ENCODE peak calls at places on chromosomes 1 and 21, in five cellular contexts. One of them, this sample, is unnamed.

GRCh38 chr1:18877282-18877681 is 17.8 kb upstream of the TAS1R2 start:
- DNase-seq in stimulated activated CD8-positive, alpha-beta memory T cell treated with anti-CD3 and anti-CD28 coated beads, Interleukin-4, amount 100 ng/mL, for 1 hour: no peak
- DNase-seq in osteocyte: no peak
- DNase-seq in GM03348: no peak
- DNase-seq in colonic mucosa: no peak
- DNase-seq in this sample: no peak

GRCh38 chr1:43199093-43199726 is 27.1 kb downstream of the CFAP57 start:
- DNase-seq in stimulated activated CD8-positive, alpha-beta memory T cell treated with anti-CD3 and anti-CD28 coated beads, Interleukin-4, amount 100 ng/mL, for 1 hour: no peak
- DNase-seq in osteocyte: no peak
- DNase-seq in GM03348: no peak
- DNase-seq in colonic mucosa: no peak
- DNase-seq in this sample: no peak

GRCh38 chr1:34479731-34480130 is 275.1 kb upstream of the GJB5 start:
- DNase-seq in stimulated activated CD8-positive, alpha-beta memory T cell treated with anti-CD3 and anti-CD28 coated beads, Interleukin-4, amount 100 ng/mL, for 1 hour: no peak
- DNase-seq in osteocyte: no peak
- DNase-seq in GM03348: no peak
- DNase-seq in colonic mucosa: no peak
- DNase-seq in this sample: no peak

GRCh38 chr1:170536924-170537551 is 5.1 kb downstream of the GORAB start:
- DNase-seq in stimulated activated CD8-positive, alpha-beta memory T cell treated with anti-CD3 and anti-CD28 coated beads, Interleukin-4, amount 100 ng/mL, for 1 hour: no peak
- DNase-seq in osteocyte: no peak
- DNase-seq in GM03348: no peak
- DNase-seq in colonic mucosa: no peak
- DNase-seq in this sample: no peak

GRCh38 chr1:173477286-173478098 is at the start of gene PRDX6:
- DNase-seq in stimulated activated CD8-positive, alpha-beta memory T cell treated with anti-CD3 and anti-CD28 coated beads, Interleukin-4, amount 100 ng/mL, for 1 hour: peak
- DNase-seq in osteocyte: no peak
- DNase-seq in GM03348: peak
- DNase-seq in colonic mucosa: peak
- DNase-seq in this sample: no peak

GRCh38 chr1:41418868-41419583 is 57.8 kb downstream of the FOXO6 start:
- DNase-seq in stimulated activated CD8-positive, alpha-beta memory T cell treated with anti-CD3 and anti-CD28 coated beads, Interleukin-4, amount 100 ng/mL, for 1 hour: no peak
- DNase-seq in osteocyte: peak
- DNase-seq in GM03348: peak
- DNase-seq in colonic mucosa: peak
- DNase-seq in this sample: no peak

GRCh38 chr1:169707917-169708604 is 3.4 kb downstream of the SELL start:
- DNase-seq in stimulated activated CD8-positive, alpha-beta memory T cell treated with anti-CD3 and anti-CD28 coated beads, Interleukin-4, amount 100 ng/mL, for 1 hour: no peak
- DNase-seq in osteocyte: no peak
- DNase-seq in GM03348: no peak
- DNase-seq in colonic mucosa: no peak
- DNase-seq in this sample: no peak

GRCh38 chr1:209743145-209743482 is 12.7 kb upstream of the TRAF3IP3 start:
- DNase-seq in stimulated activated CD8-positive, alpha-beta memory T cell treated with anti-CD3 and anti-CD28 coated beads, Interleukin-4, amount 100 ng/mL, for 1 hour: no peak
- DNase-seq in osteocyte: no peak
- DNase-seq in GM03348: peak
- DNase-seq in colonic mucosa: no peak
- DNase-seq in this sample: no peak

GRCh38 chr21:45309069-45309521 is 21.4 kb upstream of the POFUT2 start:
- DNase-seq in stimulated activated CD8-positive, alpha-beta memory T cell treated with anti-CD3 and anti-CD28 coated beads, Interleukin-4, amount 100 ng/mL, for 1 hour: no peak
- DNase-seq in osteocyte: no peak
- DNase-seq in GM03348: peak
- DNase-seq in colonic mucosa: peak
- DNase-seq in this sample: no peak

GRCh38 chr1:91098299-91098901 is 76.6 kb upstream of the ZNF644 start:
- DNase-seq in stimulated activated CD8-positive, alpha-beta memory T cell treated with anti-CD3 and anti-CD28 coated beads, Interleukin-4, amount 100 ng/mL, for 1 hour: no peak
- DNase-seq in osteocyte: no peak
- DNase-seq in GM03348: no peak
- DNase-seq in colonic mucosa: no peak
- DNase-seq in this sample: no peak

GRCh38 chr1:41795205-41795762 is 123.4 kb downstream of the HIVEP3 start:
- DNase-seq in stimulated activated CD8-positive, alpha-beta memory T cell treated with anti-CD3 and anti-CD28 coated beads, Interleukin-4, amount 100 ng/mL, for 1 hour: no peak
- DNase-seq in osteocyte: no peak
- DNase-seq in GM03348: peak
- DNase-seq in colonic mucosa: no peak
- DNase-seq in this sample: no peak

GRCh38 chr1:204651843-204652421 is 33.6 kb downstream of the LRRN2 start:
- DNase-seq in stimulated activated CD8-positive, alpha-beta memory T cell treated with anti-CD3 and anti-CD28 coated beads, Interleukin-4, amount 100 ng/mL, for 1 hour: no peak
- DNase-seq in osteocyte: no peak
- DNase-seq in GM03348: no peak
- DNase-seq in colonic mucosa: peak
- DNase-seq in this sample: no peak

GRCh38 chr1:110243581-110243980 is 33.5 kb downstream of the KCNC4 start:
- DNase-seq in stimulated activated CD8-positive, alpha-beta memory T cell treated with anti-CD3 and anti-CD28 coated beads, Interleukin-4, amount 100 ng/mL, for 1 hour: no peak
- DNase-seq in osteocyte: no peak
- DNase-seq in GM03348: no peak
- DNase-seq in colonic mucosa: no peak
- DNase-seq in this sample: no peak

GRCh38 chr1:168054117-168054516 is 82.6 kb downstream of the GPR161 start:
- DNase-seq in stimulated activated CD8-positive, alpha-beta memory T cell treated with anti-CD3 and anti-CD28 coated beads, Interleukin-4, amount 100 ng/mL, for 1 hour: no peak
- DNase-seq in osteocyte: no peak
- DNase-seq in GM03348: no peak
- DNase-seq in colonic mucosa: no peak
- DNase-seq in this sample: no peak

GRCh38 chr1:234617986-234618725 is 8.2 kb upstream of the IRF2BP2 start:
- DNase-seq in stimulated activated CD8-positive, alpha-beta memory T cell treated with anti-CD3 and anti-CD28 coated beads, Interleukin-4, amount 100 ng/mL, for 1 hour: no peak
- DNase-seq in osteocyte: no peak
- DNase-seq in GM03348: peak
- DNase-seq in colonic mucosa: no peak
- DNase-seq in this sample: no peak

GRCh38 chr1:204461331-204462228 is 33.0 kb downstream of the PIK3C2B start:
- DNase-seq in stimulated activated CD8-positive, alpha-beta memory T cell treated with anti-CD3 and anti-CD28 coated beads, Interleukin-4, amount 100 ng/mL, for 1 hour: no peak
- DNase-seq in osteocyte: no peak
- DNase-seq in GM03348: no peak
- DNase-seq in colonic mucosa: peak
- DNase-seq in this sample: no peak

GRCh38 chr1:1359668-1360468 is 1.5 kb upstream of the MXRA8 start:
- DNase-seq in stimulated activated CD8-positive, alpha-beta memory T cell treated with anti-CD3 and anti-CD28 coated beads, Interleukin-4, amount 100 ng/mL, for 1 hour: no peak
- DNase-seq in osteocyte: peak
- DNase-seq in GM03348: peak
- DNase-seq in colonic mucosa: peak
- DNase-seq in this sample: no peak

GRCh38 chr1:18256318-18257235 is 149.0 kb downstream of the IGSF21 start:
- DNase-seq in stimulated activated CD8-positive, alpha-beta memory T cell treated with anti-CD3 and anti-CD28 coated beads, Interleukin-4, amount 100 ng/mL, for 1 hour: no peak
- DNase-seq in osteocyte: no peak
- DNase-seq in GM03348: peak
- DNase-seq in colonic mucosa: peak
- DNase-seq in this sample: no peak

GRCh38 chr1:247273013-247273412 is 17.1 kb downstream of the VN1R5 start:
- DNase-seq in stimulated activated CD8-positive, alpha-beta memory T cell treated with anti-CD3 and anti-CD28 coated beads, Interleukin-4, amount 100 ng/mL, for 1 hour: no peak
- DNase-seq in osteocyte: no peak
- DNase-seq in GM03348: no peak
- DNase-seq in colonic mucosa: no peak
- DNase-seq in this sample: no peak

GRCh38 chr1:233295775-233296322 is 324 bp upstream of the PCNX2 start:
- DNase-seq in stimulated activated CD8-positive, alpha-beta memory T cell treated with anti-CD3 and anti-CD28 coated beads, Interleukin-4, amount 100 ng/mL, for 1 hour: peak
- DNase-seq in osteocyte: no peak
- DNase-seq in GM03348: peak
- DNase-seq in colonic mucosa: no peak
- DNase-seq in this sample: no peak

GRCh38 chr1:99965646-99966375 is 4.0 kb upstream of the SLC35A3 start:
- DNase-seq in stimulated activated CD8-positive, alpha-beta memory T cell treated with anti-CD3 and anti-CD28 coated beads, Interleukin-4, amount 100 ng/mL, for 1 hour: no peak
- DNase-seq in osteocyte: no peak
- DNase-seq in GM03348: no peak
- DNase-seq in colonic mucosa: no peak
- DNase-seq in this sample: no peak

GRCh38 chr1:90488451-90488850 is 228.7 kb downstream of the BARHL2 start:
- DNase-seq in stimulated activated CD8-positive, alpha-beta memory T cell treated with anti-CD3 and anti-CD28 coated beads, Interleukin-4, amount 100 ng/mL, for 1 hour: no peak
- DNase-seq in osteocyte: no peak
- DNase-seq in GM03348: no peak
- DNase-seq in colonic mucosa: no peak
- DNase-seq in this sample: no peak

GRCh38 chr21:28781602-28782274 is 210.9 kb downstream of the LTN1 start:
- DNase-seq in stimulated activated CD8-positive, alpha-beta memory T cell treated with anti-CD3 and anti-CD28 coated beads, Interleukin-4, amount 100 ng/mL, for 1 hour: no peak
- DNase-seq in osteocyte: no peak
- DNase-seq in GM03348: peak
- DNase-seq in colonic mucosa: no peak
- DNase-seq in this sample: no peak

GRCh38 chr1:116485071-116485735 is 85.6 kb downstream of the CD58 start:
- DNase-seq in stimulated activated CD8-positive, alpha-beta memory T cell treated with anti-CD3 and anti-CD28 coated beads, Interleukin-4, amount 100 ng/mL, for 1 hour: peak
- DNase-seq in osteocyte: peak
- DNase-seq in GM03348: peak
- DNase-seq in colonic mucosa: peak
- DNase-seq in this sample: peak

GRCh38 chr1:193868425-193868824 is 682.0 kb upstream of the B3GALT2 start:
- DNase-seq in stimulated activated CD8-positive, alpha-beta memory T cell treated with anti-CD3 and anti-CD28 coated beads, Interleukin-4, amount 100 ng/mL, for 1 hour: no peak
- DNase-seq in osteocyte: no peak
- DNase-seq in GM03348: no peak
- DNase-seq in colonic mucosa: no peak
- DNase-seq in this sample: no peak

GRCh38 chr1:54338479-54338878 is 67.7 kb downstream of the SSBP3 start:
- DNase-seq in stimulated activated CD8-positive, alpha-beta memory T cell treated with anti-CD3 and anti-CD28 coated beads, Interleukin-4, amount 100 ng/mL, for 1 hour: no peak
- DNase-seq in osteocyte: no peak
- DNase-seq in GM03348: no peak
- DNase-seq in colonic mucosa: no peak
- DNase-seq in this sample: no peak

GRCh38 chr1:62712625-62713243 is 24.5 kb upstream of the DOCK7 start:
- DNase-seq in stimulated activated CD8-positive, alpha-beta memory T cell treated with anti-CD3 and anti-CD28 coated beads, Interleukin-4, amount 100 ng/mL, for 1 hour: no peak
- DNase-seq in osteocyte: no peak
- DNase-seq in GM03348: no peak
- DNase-seq in colonic mucosa: no peak
- DNase-seq in this sample: no peak

GRCh38 chr1:10721381-10722321 is 74.8 kb downstream of the CASZ1 start:
- DNase-seq in stimulated activated CD8-positive, alpha-beta memory T cell treated with anti-CD3 and anti-CD28 coated beads, Interleukin-4, amount 100 ng/mL, for 1 hour: no peak
- DNase-seq in osteocyte: no peak
- DNase-seq in GM03348: no peak
- DNase-seq in colonic mucosa: no peak
- DNase-seq in this sample: no peak

GRCh38 chr1:51235611-51236547 is at the start of gene RNF11:
- DNase-seq in stimulated activated CD8-positive, alpha-beta memory T cell treated with anti-CD3 and anti-CD28 coated beads, Interleukin-4, amount 100 ng/mL, for 1 hour: peak
- DNase-seq in osteocyte: peak
- DNase-seq in GM03348: peak
- DNase-seq in colonic mucosa: peak
- DNase-seq in this sample: peak

GRCh38 chr1:41743361-41743760 is 175.4 kb downstream of the HIVEP3 start:
- DNase-seq in stimulated activated CD8-positive, alpha-beta memory T cell treated with anti-CD3 and anti-CD28 coated beads, Interleukin-4, amount 100 ng/mL, for 1 hour: no peak
- DNase-seq in osteocyte: no peak
- DNase-seq in GM03348: peak
- DNase-seq in colonic mucosa: no peak
- DNase-seq in this sample: no peak

GRCh38 chr1:219463629-219464028 is 149.3 kb downstream of the ZC3H11B start:
- DNase-seq in stimulated activated CD8-positive, alpha-beta memory T cell treated with anti-CD3 and anti-CD28 coated beads, Interleukin-4, amount 100 ng/mL, for 1 hour: no peak
- DNase-seq in osteocyte: no peak
- DNase-seq in GM03348: peak
- DNase-seq in colonic mucosa: no peak
- DNase-seq in this sample: no peak

GRCh38 chr1:33094971-33095604 is 14.1 kb downstream of the AZIN2 start:
- DNase-seq in stimulated activated CD8-positive, alpha-beta memory T cell treated with anti-CD3 and anti-CD28 coated beads, Interleukin-4, amount 100 ng/mL, for 1 hour: no peak
- DNase-seq in osteocyte: no peak
- DNase-seq in GM03348: peak
- DNase-seq in colonic mucosa: peak
- DNase-seq in this sample: no peak

GRCh38 chr1:11072216-11072917 is 12.5 kb upstream of the SRM start:
- DNase-seq in stimulated activated CD8-positive, alpha-beta memory T cell treated with anti-CD3 and anti-CD28 coated beads, Interleukin-4, amount 100 ng/mL, for 1 hour: no peak
- DNase-seq in osteocyte: no peak
- DNase-seq in GM03348: no peak
- DNase-seq in colonic mucosa: no peak
- DNase-seq in this sample: no peak

GRCh38 chr1:12278998-12279397 is 49.2 kb downstream of the VPS13D start:
- DNase-seq in stimulated activated CD8-positive, alpha-beta memory T cell treated with anti-CD3 and anti-CD28 coated beads, Interleukin-4, amount 100 ng/mL, for 1 hour: no peak
- DNase-seq in osteocyte: no peak
- DNase-seq in GM03348: no peak
- DNase-seq in colonic mucosa: no peak
- DNase-seq in this sample: no peak

GRCh38 chr1:52927219-52928082 is at the start of gene SCP2:
- DNase-seq in stimulated activated CD8-positive, alpha-beta memory T cell treated with anti-CD3 and anti-CD28 coated beads, Interleukin-4, amount 100 ng/mL, for 1 hour: peak
- DNase-seq in osteocyte: peak
- DNase-seq in GM03348: peak
- DNase-seq in colonic mucosa: peak
- DNase-seq in this sample: peak

This sample was measured in CD14-positive monocyte.